ENCODE peak calls at places on chromosome 18, in four cellular contexts. X is activated T-cell treated with anti-CD3 and anti-CD28 coated beads for 1 hour, F is right cardiac atrium, C is foreskin keratinocyte. V is an unnamed sample.

GRCh38 chr18:28407681-28408080 is 230.8 kb upstream of the CDH2 start:
- DNase-seq in X (no peak), F (no peak), C (no peak), V (no peak)

GRCh38 chr18:3402962-3403585 is 46.9 kb upstream of the TGIF1 start:
- DNase-seq in X (no peak), F (no peak), C (peak; percentile 71), V (no peak)

GRCh38 chr18:31077883-31078282 is 24.3 kb downstream of the DSC2 start:
- DNase-seq in X (no peak), F (no peak), C (peak; percentile 70), V (no peak)

GRCh38 chr18:62521588-62521987 is 1.2 kb upstream of the ZCCHC2 start:
- DNase-seq in X (no peak), F (no peak), C (no peak), V (no peak)

GRCh38 chr18:37450434-37451133 is 115.0 kb downstream of the CELF4 start:
- DNase-seq in X (no peak), F (peak; percentile 68), C (no peak), V (no peak)

GRCh38 chr18:11019295-11019694 is 130.1 kb downstream of the PIEZO2 start:
- DNase-seq in X (no peak), F (no peak), C (no peak), V (no peak)

GRCh38 chr18:44897445-44898215 is 216.9 kb downstream of the SETBP1 start:
- DNase-seq in X (no peak), F (no peak), C (no peak), V (no peak)

GRCh38 chr18:73220639-73221038 is 352.9 kb upstream of the NETO1 start:
- DNase-seq in X (no peak), F (no peak), C (no peak), V (no peak)

GRCh38 chr18:79449551-79450288 is 54.0 kb downstream of the NFATC1 start:
- DNase-seq in X (no peak), F (no peak), C (no peak), V (no peak)

GRCh38 chr18:58861853-58862252 is 2.8 kb upstream of the ZNF532 start:
- DNase-seq in X (no peak), F (no peak), C (no peak), V (no peak)

V was measured in GM04504.